ENCODE peak calls at places on chromosome 20, in seven cellular contexts. W is nephron progenitor cell, L is stomach, Y is fibroblast of pulmonary artery, I is omental fat pad, J is foreskin keratinocyte, X is GM20000. O is an unnamed sample.
A peak's percentile ranks its signal among the peaks of the same experiment; 100 is the strongest.

GRCh38 chr20:52269327-52269726 is 77.7 kb upstream of the ZFP64 start:
- DNase-seq in W (no peak), L (no peak), Y (no peak), X (no peak), I (no peak), J (no peak), O (no peak)

GRCh38 chr20:47300071-47300470 is 56.4 kb downstream of the ZMYND8 start:
- DNase-seq in J (no peak), Y (no peak), X (no peak), L (no peak), I (no peak), W (no peak), O (no peak)

GRCh38 chr20:13105864-13106457 is 97.2 kb downstream of the SPTLC3 start:
- DNase-seq in Y (peak; percentile 61), L (no peak), J (no peak), W (peak; percentile 6), I (no peak), X (peak; percentile 35), O (no peak)

GRCh38 chr20:47857142-47857993 is 72.1 kb upstream of the SULF2 start:
- DNase-seq in I (no peak), L (no peak), W (peak; percentile 72), Y (peak; percentile 64), J (no peak), X (peak; percentile 64), O (no peak)

GRCh38 chr20:38057351-38057972 is 23.9 kb downstream of the RPRD1B start:
- DNase-seq in Y (peak; percentile 79), I (peak; percentile 99), X (peak; percentile 73), L (peak; percentile 90), W (peak; percentile 93), J (no peak), O (peak; percentile 83)

GRCh38 chr20:4947817-4948559 is 53.3 kb downstream of the SLC23A2 start:
- DNase-seq in X (no peak), Y (no peak), I (no peak), J (no peak), W (no peak), L (no peak), O (no peak)

GRCh38 chr20:26209171-26209941 is 512.7 kb upstream of the ZNF337 start:
- DNase-seq in W (peak; percentile 52), X (peak; percentile 15), I (no peak), J (no peak), Y (no peak), L (no peak), O (peak; percentile 47)

GRCh38 chr20:59566631-59567524 is 37.5 kb upstream of the PHACTR3 start:
- DNase-seq in L (peak; percentile 16), I (no peak), W (no peak), X (no peak), Y (no peak), J (no peak), O (no peak)

GRCh38 chr20:59813948-59814834 is 119.2 kb downstream of the SYCP2 start:
- DNase-seq in I (no peak), X (no peak), J (no peak), Y (no peak), W (no peak), L (no peak), O (peak; percentile 33)

GRCh38 chr20:60583741-60584140 is 625.5 kb downstream of the CDH26 start:
- DNase-seq in W (no peak), L (no peak), I (no peak), X (no peak), J (peak; percentile 71), Y (no peak), O (no peak)

GRCh38 chr20:36126836-36127529 is 27.6 kb upstream of the EPB41L1 start:
- DNase-seq in W (no peak), Y (no peak), L (no peak), J (no peak), I (no peak), X (no peak), O (no peak)

GRCh38 chr20:13525225-13525940 is 113.3 kb downstream of the TASP1 start:
- DNase-seq in L (no peak), X (no peak), Y (peak; percentile 87), I (no peak), J (peak; percentile 82), W (no peak), O (no peak)

DNA sequence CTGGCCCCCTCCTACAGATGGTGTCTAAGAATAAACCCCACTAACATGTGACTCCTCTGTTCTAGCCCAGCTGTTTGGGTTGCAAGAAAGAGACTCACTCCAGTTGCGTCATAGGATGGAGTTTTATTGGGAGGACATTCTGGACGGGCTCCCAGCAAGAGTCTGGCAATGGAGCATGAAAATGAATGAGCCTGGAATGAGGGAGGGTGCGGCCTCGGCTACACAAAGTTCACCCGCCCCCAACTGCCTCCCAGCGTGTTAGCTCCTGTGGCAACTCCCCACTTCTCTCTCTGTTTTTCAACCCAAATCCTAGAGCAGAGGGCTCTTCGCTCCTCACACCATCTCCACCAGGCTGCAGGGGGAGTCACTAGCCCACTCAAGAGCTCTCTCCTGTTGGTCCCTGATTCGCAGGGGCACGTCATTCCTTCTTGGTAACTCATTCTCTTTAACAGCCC is 5.1 kb upstream of the ADAM33 start:
- DNase-seq in I (peak; percentile 56), J (peak; percentile 23), X (no peak), W (no peak), Y (peak; percentile 94), L (peak; percentile 52), O (no peak)
- TF ChIP-seq CTCF in I (no peak), J (no peak), X (no peak), W (no peak), Y (no peak), L (no peak), O (no peak)

GRCh38 chr20:44688053-44688625 is 27.0 kb upstream of the CCN5 start:
- DNase-seq in J (no peak), X (no peak), W (no peak), Y (no peak), I (no peak), L (no peak), O (no peak)
- TF ChIP-seq CTCF in J (peak; percentile 17), X (no peak), W (no peak), Y (peak; percentile 22), I (no peak), L (no peak), O (no peak)

GRCh38 chr20:17611290-17611539 is 41.3 kb downstream of the DSTN start:
- DNase-seq in I (no peak), Y (no peak), W (no peak), L (no peak), J (no peak), X (peak; percentile 25), O (no peak)
- TF ChIP-seq CTCF in I (no peak), Y (no peak), W (no peak), L (no peak), J (no peak), X (no peak), O (no peak)

GRCh38 chr20:32779500-32780215 is 17.5 kb downstream of the DNMT3B start:
- DNase-seq in L (no peak), I (no peak), W (peak; percentile 84), Y (no peak), X (no peak), J (no peak), O (no peak)
- TF ChIP-seq CTCF in L (no peak), I (no peak), W (no peak), Y (no peak), X (no peak), J (no peak), O (no peak)

DNA sequence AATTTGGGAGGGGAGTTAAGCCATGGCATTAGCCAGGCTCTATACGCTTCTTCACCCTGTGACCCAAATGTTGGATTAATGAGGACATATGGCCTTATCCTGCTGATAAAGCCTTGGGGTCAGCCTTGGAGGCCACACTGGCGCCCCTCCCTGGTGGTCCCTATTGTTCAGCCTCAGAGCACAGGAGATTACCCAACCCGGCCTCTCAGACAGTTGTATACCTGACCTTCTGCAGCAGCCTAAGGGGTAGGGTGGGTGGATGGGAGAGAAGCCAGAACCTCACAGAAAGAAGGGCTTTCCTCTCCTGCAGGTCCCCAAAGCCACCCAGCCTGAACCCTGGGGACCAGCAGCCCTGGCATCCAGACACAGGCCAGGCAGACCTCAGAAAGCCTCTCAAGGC is 76.8 kb downstream of the LINC00237 start:
- DNase-seq in J (no peak), I (no peak), Y (no peak), L (no peak), W (no peak), X (no peak), O (no peak)
- TF ChIP-seq CTCF in J (no peak), I (no peak), Y (no peak), L (no peak), W (no peak), X (no peak), O (no peak)

GRCh38 chr20:63664143-63664851 is 6.2 kb downstream of the RTEL1 start:
- DNase-seq in I (no peak), J (no peak), W (no peak), L (no peak), Y (no peak), X (no peak), O (no peak)

GRCh38 chr20:63661108-63661507 is 3.0 kb downstream of the RTEL1 start:
- DNase-seq in Y (no peak), L (no peak), W (no peak), J (no peak), X (no peak), I (no peak), O (no peak)

GRCh38 chr20:63663332-63664066 is 5.4 kb downstream of the RTEL1 start:
- DNase-seq in X (no peak), W (no peak), I (no peak), L (no peak), Y (no peak), J (no peak), O (no peak)

GRCh38 chr20:63661959-63662812 is 4.1 kb downstream of the RTEL1 start:
- DNase-seq in X (no peak), I (no peak), W (no peak), Y (no peak), L (no peak), J (no peak), O (no peak)

DNA sequence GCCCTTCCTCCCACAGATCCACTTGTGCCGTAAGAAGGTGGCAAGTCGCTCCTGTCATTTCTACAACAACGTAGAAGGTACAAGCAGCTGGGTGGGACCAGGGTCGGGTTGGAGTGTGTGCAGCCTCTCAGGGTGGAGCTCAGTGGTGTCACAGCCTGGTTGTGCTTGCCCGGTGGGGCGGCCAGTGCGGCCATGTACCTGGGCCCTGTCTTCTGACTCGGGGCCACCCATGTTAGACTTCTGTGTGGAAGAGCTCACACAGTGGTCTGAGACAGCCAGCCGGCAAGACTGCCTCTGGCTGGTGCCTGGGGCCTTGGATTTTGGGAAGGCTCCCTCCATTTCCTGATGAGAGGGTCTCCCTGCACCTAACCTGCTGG is 4.7 kb downstream of the RTEL1 start:
- DNase-seq in Y (no peak), L (no peak), I (no peak), X (no peak), W (no peak), J (no peak), O (no peak)
- TF ChIP-seq CTCF in Y (no peak), L (no peak), I (no peak), X (no peak), W (no peak), J (no peak), O (no peak)

DNA sequence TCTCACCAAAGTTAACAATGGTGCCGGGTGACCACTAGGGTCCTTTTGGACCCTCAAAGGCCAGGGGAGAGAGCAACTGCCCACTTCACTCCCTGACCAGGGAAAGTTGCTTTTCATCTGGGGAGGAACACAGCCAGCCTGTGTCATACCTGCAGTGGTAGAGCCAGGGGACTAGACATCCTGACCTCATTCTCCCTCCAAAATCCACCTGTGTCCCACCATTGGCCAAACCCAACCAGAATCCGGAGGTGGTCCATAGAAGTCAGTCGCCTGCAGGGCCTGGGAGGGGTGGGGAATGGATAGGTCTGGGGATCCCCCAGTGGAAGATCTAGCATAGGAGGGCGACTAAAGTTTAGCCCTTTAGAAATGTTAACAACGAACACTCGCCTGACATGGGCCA is 12.8 kb downstream of the PFDN4 start:
- DNase-seq in Y (no peak), X (no peak), J (no peak), I (no peak), L (no peak), W (no peak), O (no peak)
- TF ChIP-seq CTCF in Y (no peak), X (no peak), J (no peak), I (no peak), L (no peak), W (no peak), O (no peak)